ENCODE peak calls at places on chromosomes 7 and 10, in six cellular contexts. A is H54; M is NCI-H1436; Z is mucosa of descending colon; F is NT2/D1; T is stimulated activated naive CD8-positive, alpha-beta T cell treated with anti-CD3 and anti-CD28 coated beads, Interleukin-15, amount 100 ng/mL, for 72 hours. E is an unnamed sample.

GRCh38 chr7:106522691-106523090 is 138.3 kb downstream of the CCDC71L start:
- DNase-seq in A (no peak), M (no peak), Z (no peak), F (no peak), T (no peak), E (no peak)

GRCh38 chr7:82388138-82388537 is 55.4 kb downstream of the CACNA2D1 start:
- DNase-seq in A (no peak), M (no peak), Z (no peak), F (no peak), T (no peak), E (no peak)

GRCh38 chr10:124011464-124011863 is 81.9 kb downstream of the CHST15 start:
- DNase-seq in A (no peak), M (no peak), Z (no peak), F (no peak), T (no peak), E (no peak)

GRCh38 chr7:76225379-76225778 is 23.7 kb downstream of the SRRM3 start:
- DNase-seq in A (no peak), M (no peak), Z (peak), F (peak), T (no peak), E (no peak)

GRCh38 chr7:81008901-81009300 is 90.0 kb upstream of the SEMA3C start:
- DNase-seq in A (no peak), M (no peak), Z (no peak), F (no peak), T (no peak), E (no peak)

GRCh38 chr10:18601321-18601720 is 50.1 kb downstream of the NSUN6 start:
- DNase-seq in A (no peak), M (no peak), Z (no peak), F (no peak), T (no peak), E (no peak)

GRCh38 chr10:97567891-97568290 is 4.7 kb upstream of the ANKRD2 start:
- DNase-seq in A (no peak), M (no peak), Z (no peak), F (no peak), T (no peak), E (no peak)

GRCh38 chr10:124091646-124092269 is 1.6 kb downstream of the CHST15 start:
- DNase-seq in A (no peak), M (no peak), Z (peak), F (no peak), T (no peak), E (peak)

GRCh38 chr7:4727914-4728705 is 46.0 kb downstream of the FOXK1 start:
- DNase-seq in A (no peak), M (no peak), Z (no peak), F (no peak), T (no peak), E (no peak)

GRCh38 chr7:71824356-71824755 is 587.8 kb downstream of the CALN1 start:
- DNase-seq in A (peak), M (no peak), Z (no peak), F (peak), T (no peak), E (peak)

GRCh38 chr7:19617921-19618320 is 90.9 kb downstream of the POLR1F start:
- DNase-seq in A (no peak), M (no peak), Z (no peak), F (no peak), T (no peak), E (no peak)

GRCh38 chr7:142391191-142391992 is 133.5 kb upstream of the PRSS58 start:
- DNase-seq in A (no peak), M (no peak), Z (no peak), F (peak), T (peak), E (no peak)

GRCh38 chr7:100693312-100694195 is 496 bp downstream of the GIGYF1 start:
- DNase-seq in A (no peak), M (peak), Z (no peak), F (no peak), T (no peak), E (peak)

GRCh38 chr7:54678763-54679396 is 80.1 kb downstream of the SEC61G start:
- DNase-seq in A (no peak), M (no peak), Z (no peak), F (no peak), T (no peak), E (no peak)

GRCh38 chr10:133411523-133412380 is 12.7 kb downstream of the SPRN start:
- DNase-seq in A (no peak), M (no peak), Z (no peak), F (no peak), T (no peak), E (no peak)